ENCODE peak calls at places on chromosomes 5 and 9, in five cellular contexts. T is effector CD8-positive, alpha-beta T cell; Z is stimulated activated CD4-positive, alpha-beta T cell treated with anti-CD3 and anti-CD28 coated beads, Interleukin-12 subunit alpha, Interleukin-12 subunit beta, amount 100 ng/mL, for 4 hours; A is frontal cortex; E is sigmoid colon. U is an unnamed sample.

GRCh38 chr5:43401827-43402226 is 10.4 kb downstream of the CCL28 start:
- DNase-seq in A (no peak), Z (no peak), T (no peak), E (no peak), U (peak)

GRCh38 chr9:99288830-99289229 is 66.7 kb downstream of the SEC61B start:
- DNase-seq in T (no peak), A (no peak), Z (no peak), E (no peak), U (no peak)

GRCh38 chr5:153256-153655 is 38.0 kb upstream of the LRRC14B start:
- DNase-seq in A (no peak), E (no peak), Z (no peak), T (no peak), U (no peak)

GRCh38 chr5:135204151-135204600 is 170.1 kb upstream of the PITX1 start:
- DNase-seq in T (no peak), A (no peak), Z (no peak), E (no peak), U (no peak)

GRCh38 chr5:105836906-105837305 is 1833.8 kb downstream of the EFNA5 start:
- DNase-seq in T (no peak), A (no peak), E (no peak), Z (no peak), U (no peak)

GRCh38 chr5:80097516-80097915 is 62.4 kb downstream of the THBS4 start:
- DNase-seq in A (no peak), E (no peak), Z (no peak), T (no peak), U (no peak)

GRCh38 chr9:131227112-131228058 is 48.9 kb downstream of the FAM78A start:
- DNase-seq in Z (no peak), T (no peak), A (no peak), E (no peak), U (no peak)

GRCh38 chr9:105880517-105880916 is 186.2 kb downstream of the TMEM38B start:
- DNase-seq in E (no peak), Z (no peak), A (no peak), T (no peak), U (no peak)

GRCh38 chr9:128249914-128250838 is 25.6 kb downstream of the GOLGA2 start:
- DNase-seq in E (peak), A (peak), T (peak), Z (peak), U (peak)

GRCh38 chr5:103703617-103704016 is 141.0 kb upstream of the NUDT12 start:
- DNase-seq in Z (no peak), T (no peak), E (no peak), A (no peak), U (no peak)

GRCh38 chr5:60487885-60488425 is 212.0 kb downstream of the DEPDC1B start:
- DNase-seq in Z (no peak), A (no peak), T (no peak), E (no peak), U (peak)

GRCh38 chr5:10745133-10745532 is 15.9 kb downstream of the DAP start:
- DNase-seq in Z (no peak), T (no peak), E (no peak), A (no peak), U (no peak)

GRCh38 chr5:137414112-137414511 is 85.0 kb downstream of the SPOCK1 start:
- DNase-seq in E (no peak), Z (no peak), A (no peak), T (no peak), U (no peak)

GRCh38 chr9:82764270-82764669 is 298.7 kb downstream of the RASEF start:
- DNase-seq in Z (no peak), E (no peak), T (no peak), A (no peak), U (no peak)

GRCh38 chr9:14741369-14741768 is 18.8 kb upstream of the CER1 start:
- DNase-seq in T (no peak), Z (no peak), E (no peak), A (no peak), U (no peak)

GRCh38 chr5:79202076-79202475 is 33.9 kb upstream of the JMY start:
- DNase-seq in E (no peak), Z (no peak), A (no peak), T (no peak), U (no peak)

GRCh38 chr5:73367650-73368049 is 80.9 kb downstream of the FOXD1 start:
- DNase-seq in E (no peak), Z (no peak), A (no peak), T (no peak), U (no peak)

GRCh38 chr9:123954518-123954917 is 24.6 kb upstream of the DENND1A start:
- DNase-seq in A (no peak), E (no peak), Z (no peak), T (no peak), U (no peak)

GRCh38 chr9:87684627-87685204 is 41.2 kb upstream of the CTSL start:
- DNase-seq in T (no peak), A (peak), Z (no peak), E (no peak), U (peak)

GRCh38 chr9:91500509-91501011 is 76.9 kb upstream of the NFIL3 start:
- DNase-seq in Z (no peak), T (no peak), A (no peak), E (no peak), U (no peak)

GRCh38 chr5:123156577-123157296 is 67.7 kb downstream of the PRDM6 start:
- DNase-seq in Z (no peak), A (no peak), T (no peak), E (no peak), U (no peak)